ENCODE peak calls at places on chromosomes 6 and 20, in seven cellular contexts. Q is foreskin fibroblast; O is neuronal stem cell; J is CD14-positive monocyte; P is stimulated activated naive CD4-positive, alpha-beta T cell treated with Interleukin-2 at 50 U/mL for 16 hours; W is head of caudate nucleus; V is right atrium auricular region. K is an unnamed sample.

GRCh38 chr6:134097114-134097707 is 44.8 kb upstream of the SLC2A12 start:
- DNase-seq in Q (peak; percentile 56), O (peak; percentile 67), J (peak; percentile 52), P (peak; percentile 45), W (peak; percentile 52), V (no peak), K (peak; percentile 8)

GRCh38 chr6:16146028-16146427 is 17.1 kb downstream of the MYLIP start:
- DNase-seq in Q (no peak), O (no peak), J (no peak), P (no peak), W (no peak), V (no peak), K (no peak)

GRCh38 chr20:4490595-4491280 is 231.0 kb upstream of the PRND start:
- DNase-seq in Q (peak; percentile 76), O (no peak), J (no peak), P (no peak), W (no peak), V (no peak), K (no peak)

GRCh38 chr6:93516441-93516840 is 97.1 kb upstream of the EPHA7 start:
- DNase-seq in Q (no peak), O (no peak), J (no peak), P (no peak), W (no peak), V (no peak), K (no peak)

GRCh38 chr6:21149460-21149859 is 444.1 kb upstream of the SOX4 start:
- DNase-seq in Q (peak; percentile 9), O (no peak), J (no peak), P (no peak), W (no peak), V (no peak), K (no peak)

GRCh38 chr20:53826597-53827291 is 233.1 kb upstream of the ZNF217 start:
- DNase-seq in Q (no peak), O (no peak), J (peak; percentile 63), P (no peak), W (no peak), V (no peak), K (no peak)

GRCh38 chr6:167760979-167761793 is 65.5 kb upstream of the AFDN start:
- DNase-seq in Q (no peak), O (no peak), J (peak; percentile 34), P (no peak), W (no peak), V (peak; percentile 81), K (no peak)

GRCh38 chr6:156988276-156989158 is 211.3 kb downstream of the ARID1B start:
- DNase-seq in Q (no peak), O (no peak), J (no peak), P (no peak), W (no peak), V (no peak), K (no peak)

GRCh38 chr20:5535211-5535756 is 214.9 kb upstream of the SHLD1 start:
- DNase-seq in Q (peak; percentile 83), O (no peak), J (peak; percentile 56), P (no peak), W (no peak), V (no peak), K (no peak)

GRCh38 chr6:28488916-28489365 is 26.7 kb downstream of the GPX6 start:
- DNase-seq in Q (peak; percentile 69), O (peak; percentile 57), J (no peak), P (no peak), W (no peak), V (no peak), K (no peak)

GRCh38 chr6:117008618-117009017 is 131.6 kb downstream of the RFX6 start:
- DNase-seq in Q (no peak), O (no peak), J (no peak), P (no peak), W (no peak), V (no peak), K (no peak)

GRCh38 chr6:91634791-91635190 is 1047.9 kb upstream of the MAP3K7 start:
- DNase-seq in Q (no peak), O (no peak), J (no peak), P (no peak), W (no peak), V (no peak), K (no peak)

GRCh38 chr20:21505161-21505809 is 8.6 kb downstream of the NKX2-2 start:
- DNase-seq in Q (no peak), O (peak; percentile 78), J (no peak), P (peak; percentile 68), W (peak; percentile 74), V (peak; percentile 63), K (peak; percentile 54)

GRCh38 chr20:47355489-47356219 is 845 bp downstream of the ZMYND8 start:
- DNase-seq in Q (no peak), O (no peak), J (no peak), P (no peak), W (no peak), V (no peak), K (no peak)

GRCh38 chr6:167839343-167839742 is 12.6 kb downstream of the AFDN start:
- DNase-seq in Q (no peak), O (no peak), J (no peak), P (no peak), W (no peak), V (no peak), K (no peak)

GRCh38 chr6:79215233-79215824 is 19.2 kb downstream of the HMGN3 start:
- DNase-seq in Q (no peak), O (peak; percentile 76), J (no peak), P (no peak), W (no peak), V (no peak), K (no peak)

GRCh38 chr6:1336246-1336843 is 24.4 kb downstream of the FOXQ1 start:
- DNase-seq in Q (no peak), O (no peak), J (no peak), P (no peak), W (no peak), V (no peak), K (no peak)

GRCh38 chr6:124962617-124963415 is 579 bp downstream of the RNF217 start:
- DNase-seq in Q (no peak), O (no peak), J (peak; percentile 44), P (no peak), W (no peak), V (no peak), K (no peak)

GRCh38 chr6:21476054-21476552 is 117.4 kb upstream of the SOX4 start:
- DNase-seq in Q (no peak), O (no peak), J (no peak), P (no peak), W (no peak), V (no peak), K (no peak)

GRCh38 chr6:156646496-156646895 is 130.7 kb upstream of the ARID1B start:
- DNase-seq in Q (no peak), O (no peak), J (no peak), P (no peak), W (no peak), V (no peak), K (no peak)

GRCh38 chr20:43188861-43189613 is 669 bp downstream of the PTPRT start:
- DNase-seq in Q (no peak), O (no peak), J (no peak), P (no peak), W (no peak), V (no peak), K (no peak)

GRCh38 chr20:53623454-53624206 is 30.0 kb upstream of the ZNF217 start:
- DNase-seq in Q (peak; percentile 80), O (peak; percentile 26), J (peak; percentile 66), P (peak; percentile 46), W (peak; percentile 20), V (peak; percentile 80), K (no peak)

GRCh38 chr20:18740726-18741125 is 72.9 kb upstream of the SCP2D1 start:
- DNase-seq in Q (no peak), O (no peak), J (no peak), P (no peak), W (no peak), V (no peak), K (no peak)

GRCh38 chr6:11241793-11242201 is 9.3 kb upstream of the NEDD9 start:
- DNase-seq in Q (no peak), O (peak; percentile 55), J (no peak), P (no peak), W (peak; percentile 52), V (peak; percentile 83), K (no peak)

GRCh38 chr20:37358366-37359150 is 12.6 kb downstream of the SRC start:
- DNase-seq in Q (no peak), O (no peak), J (no peak), P (no peak), W (no peak), V (no peak), K (no peak)

GRCh38 chr6:160133441-160134336 is 12.1 kb downstream of the SLC22A1 start:
- DNase-seq in Q (no peak), O (no peak), J (no peak), P (no peak), W (no peak), V (no peak), K (no peak)

GRCh38 chr6:28206527-28207243 is 18.4 kb upstream of the ZSCAN9 start:
- DNase-seq in Q (no peak), O (peak; percentile 15), J (no peak), P (no peak), W (no peak), V (no peak), K (no peak)

GRCh38 chr6:33622456-33623431 is 1.6 kb downstream of the ITPR3 start:
- DNase-seq in Q (peak; percentile 53), O (no peak), J (no peak), P (no peak), W (no peak), V (no peak), K (no peak)

GRCh38 chr6:40845588-40845987 is 193.4 kb downstream of the UNC5CL start:
- DNase-seq in Q (peak; percentile 20), O (peak; percentile 50), J (no peak), P (no peak), W (no peak), V (no peak), K (no peak)